ENCODE peak calls at places on chromosome 9, in ten cellular contexts. J, N, V, A, R, Q, H, U, C and G are unnamed samples.

GRCh38 chr9:131436386-131436785 is 42.5 kb downstream of the PRRC2B start:
- DNase-seq in H (peak), Q (no peak), A (no peak), N (no peak), U (no peak), C (peak), J (no peak), R (no peak), V (no peak), G (peak)

GRCh38 chr9:105050296-105050695 is 122.3 kb upstream of the ABCA1 start:
- DNase-seq in R (no peak), J (no peak), U (no peak), Q (no peak), A (no peak), V (no peak), C (no peak), N (no peak), H (no peak), G (no peak)

GRCh38 chr9:121700165-121700830 is 48.9 kb downstream of the DAB2IP start:
- DNase-seq in Q (no peak), V (peak), R (peak), C (peak), U (no peak), N (peak), A (no peak), J (no peak), H (peak), G (peak)

GRCh38 chr9:131755541-131756198 is 15.8 kb upstream of the RAPGEF1 start:
- DNase-seq in R (peak), A (no peak), U (peak), C (peak), N (peak), V (peak), H (peak), Q (peak), J (peak), G (peak)

GRCh38 chr9:15262581-15262980 is 44.4 kb downstream of the TTC39B start:
- DNase-seq in U (no peak), N (no peak), C (no peak), Q (no peak), R (no peak), V (no peak), J (no peak), A (no peak), H (no peak), G (no peak)

GRCh38 chr9:120916573-120916972 is 10.0 kb downstream of the TRAF1 start:
- DNase-seq in Q (no peak), A (no peak), H (peak), V (peak), J (no peak), C (peak), R (peak), U (no peak), N (peak), G (no peak)

GRCh38 chr9:99690573-99690972 is 131.1 kb upstream of the NR4A3 start:
- DNase-seq in J (no peak), R (no peak), A (no peak), V (no peak), Q (no peak), U (no peak), N (no peak), C (no peak), H (no peak), G (no peak)

GRCh38 chr9:98850851-98851729 is 43.6 kb downstream of the GALNT12 start:
- DNase-seq in A (no peak), H (no peak), Q (no peak), V (no peak), C (no peak), U (no peak), J (no peak), N (no peak), R (no peak), G (no peak)

GRCh38 chr9:20703146-20703545 is 19.1 kb downstream of the FOCAD start:
- DNase-seq in A (no peak), H (no peak), N (no peak), J (no peak), C (no peak), Q (no peak), V (no peak), U (no peak), R (no peak), G (no peak)

GRCh38 chr9:79583957-79584654 is 12.3 kb downstream of the TLE4 start:
- DNase-seq in V (no peak), C (no peak), N (no peak), R (no peak), J (no peak), Q (no peak), A (no peak), U (no peak), H (no peak), G (no peak)

GRCh38 chr9:71911908-71912325 is 478 bp downstream of the C9orf85 start:
- DNase-seq in A (no peak), N (no peak), R (peak), H (no peak), Q (no peak), U (no peak), C (no peak), J (no peak), V (no peak), G (no peak)

GRCh38 chr9:78292716-78293497 is 4.0 kb upstream of the PSAT1 start:
- DNase-seq in A (no peak), C (no peak), Q (no peak), U (no peak), R (no peak), N (no peak), H (no peak), V (no peak), J (no peak), G (no peak)

GRCh38 chr9:103713631-103714030 is 380.5 kb upstream of the SMC2 start:
- DNase-seq in U (no peak), N (no peak), J (no peak), V (no peak), A (no peak), C (no peak), R (peak), Q (no peak), H (no peak), G (no peak)

GRCh38 chr9:131672451-131672850 is 67.4 kb downstream of the RAPGEF1 start:
- DNase-seq in C (no peak), N (no peak), H (no peak), Q (no peak), U (no peak), V (no peak), A (no peak), R (no peak), J (no peak), G (no peak)

GRCh38 chr9:107462691-107463090 is 26.9 kb downstream of the KLF4 start:
- DNase-seq in A (no peak), C (no peak), R (no peak), J (no peak), U (no peak), Q (no peak), V (no peak), N (no peak), H (no peak), G (no peak)

GRCh38 chr9:70901741-70902140 is 219.7 kb downstream of the TRPM3 start:
- DNase-seq in R (peak), C (no peak), Q (no peak), V (no peak), H (no peak), N (no peak), U (no peak), A (no peak), J (no peak), G (no peak)

GRCh38 chr9:131641618-131642495 is 96.5 kb downstream of the PRRT1B start:
- DNase-seq in J (no peak), V (no peak), N (peak), R (no peak), A (no peak), H (no peak), C (peak), U (no peak), Q (peak), G (no peak)

GRCh38 chr9:1294641-1295040 is 244.5 kb downstream of the DMRT2 start:
- DNase-seq in J (no peak), U (no peak), V (no peak), N (no peak), A (no peak), C (no peak), H (no peak), Q (no peak), R (no peak), G (no peak)

GRCh38 chr9:36928210-36928609 is 105.9 kb downstream of the PAX5 start:
- DNase-seq in N (no peak), Q (no peak), V (no peak), H (no peak), C (no peak), J (no peak), U (no peak), A (no peak), R (no peak), G (no peak)

GRCh38 chr9:13358128-13358527 is 78.6 kb upstream of the MPDZ start:
- DNase-seq in J (no peak), A (no peak), N (no peak), Q (no peak), H (no peak), R (peak), U (no peak), V (no peak), C (no peak), G (no peak)

GRCh38 chr9:87850405-87850804 is 32.3 kb upstream of the SPATA31E1 start:
- DNase-seq in A (no peak), Q (no peak), C (no peak), N (no peak), U (no peak), R (peak), J (no peak), V (no peak), H (peak), G (no peak)

GRCh38 chr9:114431003-114431402 is 43.2 kb upstream of the AKNA start:
- DNase-seq in J (no peak), C (no peak), R (no peak), V (no peak), U (no peak), Q (no peak), N (no peak), A (no peak), H (no peak), G (no peak)

GRCh38 chr9:36141761-36142160 is 5.2 kb downstream of the GLIPR2 start:
- DNase-seq in C (no peak), N (no peak), V (no peak), H (no peak), J (no peak), Q (no peak), A (no peak), U (no peak), R (no peak), G (no peak)